ENCODE peak calls at places on chromosome 12, in four cellular contexts. One of them, this sample, is unnamed.

GRCh38 chr12:127594351-127594970 is 672.5 kb upstream of the TMEM132C start:
- DNase-seq in spleen: no peak
- DNase-seq in WERI-Rb-1: no peak
- DNase-seq in fibroblast of mammary gland: no peak
- DNase-seq in this sample: no peak

GRCh38 chr12:17691369-17691768 is 398.6 kb downstream of the RERGL start:
- DNase-seq in WERI-Rb-1: no peak
- DNase-seq in spleen: no peak
- DNase-seq in fibroblast of mammary gland: no peak
- DNase-seq in this sample: no peak

GRCh38 chr12:3207858-3208257 is 130.7 kb downstream of the TSPAN9 start:
- DNase-seq in fibroblast of mammary gland: no peak
- DNase-seq in WERI-Rb-1: peak; percentile 79
- DNase-seq in spleen: no peak
- DNase-seq in this sample: no peak

GRCh38 chr12:116152268-116152667 is 125.2 kb downstream of the MED13L start:
- DNase-seq in spleen: no peak
- DNase-seq in WERI-Rb-1: no peak
- DNase-seq in fibroblast of mammary gland: peak; percentile 41
- DNase-seq in this sample: peak; percentile 90

GRCh38 chr12:58416211-58416610 is 474.8 kb downstream of the ATP23 start:
- DNase-seq in WERI-Rb-1: no peak
- DNase-seq in spleen: no peak
- DNase-seq in fibroblast of mammary gland: peak; percentile 91
- DNase-seq in this sample: peak; percentile 92

GRCh38 chr12:68963456-68963859 is 30.5 kb upstream of the CPM start:
- DNase-seq in WERI-Rb-1: no peak
- DNase-seq in fibroblast of mammary gland: peak; percentile 23
- DNase-seq in spleen: no peak
- DNase-seq in this sample: no peak

GRCh38 chr12:88944403-88944802 is 364.1 kb upstream of the KITLG start:
- DNase-seq in WERI-Rb-1: no peak
- DNase-seq in fibroblast of mammary gland: peak; percentile 67
- DNase-seq in spleen: no peak
- DNase-seq in this sample: peak; percentile 30

GRCh38 chr12:95582230-95583058 is 31.2 kb upstream of the USP44 start:
- DNase-seq in fibroblast of mammary gland: peak; percentile 48
- DNase-seq in WERI-Rb-1: no peak
- DNase-seq in spleen: no peak
- DNase-seq in this sample: peak; percentile 40

GRCh38 chr12:96247567-96247962 is 53.4 kb downstream of the ELK3 start:
- DNase-seq in spleen: no peak
- DNase-seq in fibroblast of mammary gland: peak; percentile 82
- DNase-seq in WERI-Rb-1: no peak
- DNase-seq in this sample: no peak

GRCh38 chr12:57793920-57794319 is 11.3 kb downstream of the TSFM start:
- DNase-seq in WERI-Rb-1: no peak
- DNase-seq in spleen: no peak
- DNase-seq in fibroblast of mammary gland: peak; percentile 89
- DNase-seq in this sample: peak; percentile 90

GRCh38 chr12:52821826-52822660 is 8.1 kb upstream of the KRT4 start:
- DNase-seq in spleen: peak; percentile 28
- DNase-seq in fibroblast of mammary gland: no peak
- DNase-seq in WERI-Rb-1: no peak
- DNase-seq in this sample: no peak

GRCh38 chr12:107761502-107761904 is 566 bp upstream of the PRDM4 start:
- DNase-seq in fibroblast of mammary gland: no peak
- DNase-seq in WERI-Rb-1: no peak
- DNase-seq in spleen: peak; percentile 78
- DNase-seq in this sample: no peak

GRCh38 chr12:119859241-119859640 is 17.9 kb downstream of the CIT start:
- DNase-seq in fibroblast of mammary gland: no peak
- DNase-seq in spleen: no peak
- DNase-seq in WERI-Rb-1: no peak
- DNase-seq in this sample: no peak

GRCh38 chr12:91835693-91836092 is 310.0 kb downstream of the BTG1 start:
- DNase-seq in WERI-Rb-1: no peak
- DNase-seq in fibroblast of mammary gland: no peak
- DNase-seq in spleen: no peak
- DNase-seq in this sample: no peak
- TF ChIP-seq CTCF in WERI-Rb-1: no peak
- TF ChIP-seq CTCF in fibroblast of mammary gland: no peak
- TF ChIP-seq CTCF in spleen: no peak
- TF ChIP-seq CTCF in this sample: no peak

DNA sequence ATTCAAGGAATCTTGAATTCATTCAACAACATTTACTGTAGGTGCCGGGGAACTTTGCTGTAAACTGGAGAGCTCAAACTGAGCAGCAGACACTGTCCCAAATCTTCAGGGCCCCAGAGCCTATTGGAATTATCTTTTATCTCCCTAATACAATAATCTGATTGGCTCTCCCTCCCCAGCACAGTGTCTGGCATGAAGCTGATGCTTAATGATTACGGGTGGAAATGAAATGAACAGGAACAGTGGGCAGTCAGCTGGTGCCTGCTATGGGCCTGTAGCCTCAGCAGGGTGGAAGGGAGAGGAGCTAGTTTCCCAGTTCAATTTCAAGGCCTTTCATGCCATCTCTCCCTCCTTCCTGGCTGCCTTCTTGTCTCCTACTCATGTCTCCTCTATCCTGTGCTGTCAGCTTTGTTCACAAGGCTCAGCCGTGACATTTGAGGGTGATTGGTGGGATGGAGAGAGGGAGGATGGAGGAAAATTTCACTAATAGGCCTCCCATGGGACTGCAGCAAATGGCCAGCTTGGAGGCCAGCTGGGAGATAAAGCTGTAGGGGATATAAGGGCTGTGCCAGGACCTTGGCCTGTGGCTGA is 4.3 kb upstream of the RAPGEF3 start:
- DNase-seq in spleen: no peak
- DNase-seq in WERI-Rb-1: peak; percentile 44
- DNase-seq in fibroblast of mammary gland: no peak
- DNase-seq in this sample: no peak
- H3K4me3 ChIP-seq in spleen: no peak overlapping the region
- H3K4me3 ChIP-seq in WERI-Rb-1: peak overlapping the region; percentile 6
- H3K4me3 ChIP-seq in fibroblast of mammary gland: no peak overlapping the region
- H3K4me3 ChIP-seq in this sample: no peak overlapping the region

GRCh38 chr12:16681196-16681595 is 75.2 kb upstream of the LMO3 start:
- DNase-seq in fibroblast of mammary gland: no peak
- DNase-seq in WERI-Rb-1: no peak
- DNase-seq in spleen: no peak
- DNase-seq in this sample: no peak

DNA sequence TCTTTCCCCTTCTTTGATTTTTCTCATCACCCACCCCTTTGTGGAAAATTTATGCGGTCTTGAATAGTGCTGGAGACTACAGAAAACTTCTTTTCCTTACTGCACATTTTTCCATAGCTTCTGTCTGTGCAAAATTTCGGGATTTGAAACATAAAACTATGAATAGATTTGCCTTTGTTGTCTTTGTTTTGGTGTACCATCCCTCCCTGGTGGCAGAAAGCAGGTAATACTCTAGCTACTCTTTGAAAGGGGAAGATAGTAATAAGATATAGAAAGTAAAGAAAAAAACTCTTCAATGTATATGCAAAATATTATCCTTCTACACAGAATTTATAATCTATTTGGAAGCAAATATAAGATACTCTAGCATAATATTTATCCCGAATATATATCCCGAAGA is 79.1 kb upstream of the LMO3 start:
- DNase-seq in spleen: no peak
- DNase-seq in fibroblast of mammary gland: peak; percentile 10
- DNase-seq in WERI-Rb-1: no peak
- DNase-seq in this sample: no peak
- TF ChIP-seq CTCF in spleen: no peak
- TF ChIP-seq CTCF in fibroblast of mammary gland: peak; percentile 30
- TF ChIP-seq CTCF in WERI-Rb-1: no peak
- TF ChIP-seq CTCF in this sample: peak; percentile 39

GRCh38 chr12:121795029-121795977 is 1.8 kb upstream of the RHOF start:
- DNase-seq in fibroblast of mammary gland: peak; percentile 86
- DNase-seq in spleen: peak; percentile 96
- DNase-seq in WERI-Rb-1: peak; percentile 87
- DNase-seq in this sample: peak; percentile 89

GRCh38 chr12:121794532-121795028 is 1.1 kb upstream of the RHOF start:
- DNase-seq in WERI-Rb-1: no peak
- DNase-seq in spleen: peak; percentile 89
- DNase-seq in fibroblast of mammary gland: no peak
- DNase-seq in this sample: no peak

GRCh38 chr12:121792607-121793500 is 634 bp downstream of the RHOF start:
- DNase-seq in WERI-Rb-1: no peak
- DNase-seq in fibroblast of mammary gland: no peak
- DNase-seq in spleen: peak; percentile 93
- DNase-seq in this sample: no peak

GRCh38 chr12:121793501-121793835 is at the start of gene RHOF:
- DNase-seq in fibroblast of mammary gland: no peak
- DNase-seq in WERI-Rb-1: no peak
- DNase-seq in spleen: peak; percentile 95
- DNase-seq in this sample: no peak

GRCh38 chr12:121793836-121794531 is 496 bp upstream of the RHOF start:
- DNase-seq in WERI-Rb-1: peak; percentile 89
- DNase-seq in spleen: peak; percentile 100
- DNase-seq in fibroblast of mammary gland: peak; percentile 85
- DNase-seq in this sample: peak; percentile 91
- H3K4me3 ChIP-seq in WERI-Rb-1: peak overlapping the region; percentile 15
- H3K4me3 ChIP-seq in spleen: peak overlapping the region; percentile 51
- H3K4me3 ChIP-seq in fibroblast of mammary gland: peak overlapping the region; percentile 45
- H3K4me3 ChIP-seq in this sample: peak overlapping the region; percentile 68

DNA sequence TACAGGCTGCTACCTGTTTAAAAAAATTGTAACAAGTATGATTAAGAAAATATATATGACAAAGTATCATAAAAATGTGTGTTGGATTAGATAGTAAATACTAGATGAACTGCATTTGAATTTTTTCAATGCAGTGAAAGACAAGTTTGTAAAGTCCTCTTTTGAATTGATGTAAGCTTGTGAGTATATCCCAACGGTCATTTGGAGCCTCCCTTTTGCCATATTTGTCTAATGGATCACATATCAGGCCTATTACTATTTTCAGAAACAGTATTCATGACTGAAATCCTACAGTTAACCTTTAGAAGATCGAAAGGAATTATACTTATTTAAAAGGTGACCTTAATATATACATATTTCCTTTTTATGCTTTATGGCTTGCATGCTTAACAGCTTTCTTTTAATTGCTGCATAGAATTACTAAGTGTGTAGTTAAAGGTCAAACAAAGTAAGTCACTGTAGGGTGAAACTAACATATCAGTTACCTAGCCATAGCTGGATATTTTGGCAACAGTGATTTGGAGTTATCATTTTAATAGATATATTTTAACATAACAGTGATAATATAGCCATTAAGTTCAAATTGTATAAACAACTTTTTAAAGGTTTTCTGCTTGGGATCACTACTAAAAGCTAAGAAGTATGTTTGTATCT is 53.6 kb downstream of the USP15 start:
- DNase-seq in spleen: no peak
- DNase-seq in WERI-Rb-1: no peak
- DNase-seq in fibroblast of mammary gland: no peak
- DNase-seq in this sample: no peak
- TF ChIP-seq CTCF in spleen: no peak
- TF ChIP-seq CTCF in WERI-Rb-1: no peak
- TF ChIP-seq CTCF in fibroblast of mammary gland: no peak
- TF ChIP-seq CTCF in this sample: no peak